ENCODE peak calls at places on chromosomes 6 and 20, in six cellular contexts. H is heart left ventricle, R is adrenal gland, Z is A549, G is breast epithelium, E is uterus. C is an unnamed sample. For H3K4me1, the result is how much of the 10 kb centered on the place peaks cover.

GRCh38 chr20:10929023-10929422 is 255.2 kb upstream of the JAG1 start:
- DNase-seq in H (no peak), R (no peak), Z (no peak), G (no peak), E (no peak), C (no peak)

GRCh38 chr6:21201673-21202430 is 391.7 kb upstream of the SOX4 start:
- DNase-seq in H (no peak), R (no peak), Z (no peak), G (no peak), E (no peak), C (no peak)

GRCh38 chr20:34824026-34824860 is 1.2 kb downstream of the NCOA6 start:
- DNase-seq in H (peak), R (peak), Z (peak), G (peak), E (peak), C (peak)

GRCh38 chr6:37783831-37784584 is 35.5 kb upstream of the ZFAND3 start:
- DNase-seq in H (no peak), R (no peak), Z (no peak), G (no peak), E (peak), C (peak)

GRCh38 chr6:100612101-100612500 is 147.4 kb upstream of the SIM1 start:
- DNase-seq in H (no peak), R (no peak), Z (no peak), G (no peak), E (no peak), C (no peak)

GRCh38 chr6:144286503-144287393 is 1.6 kb downstream of the UTRN start:
- DNase-seq in H (peak), R (peak), Z (peak), G (peak), E (peak), C (peak)

GRCh38 chr6:6362051-6362450 is 41.6 kb upstream of the F13A1 start:
- DNase-seq in H (no peak), R (no peak), Z (no peak), G (no peak), E (no peak), C (no peak)

GRCh38 chr6:136535880-136536620 is 14.2 kb downstream of the MAP7 start:
- DNase-seq in H (no peak), R (no peak), Z (no peak), G (no peak), E (no peak), C (no peak)

GRCh38 chr6:109740787-109741186 is 49.7 kb downstream of the FIG4 start:
- DNase-seq in H (no peak), R (no peak), Z (no peak), G (no peak), E (no peak), C (no peak)

GRCh38 chr6:14975124-14975815 is 270.6 kb upstream of the JARID2 start:
- DNase-seq in H (no peak), R (peak), Z (no peak), G (no peak), E (no peak), C (no peak)

GRCh38 chr6:14972379-14973067 is 273.3 kb upstream of the JARID2 start:
- DNase-seq in H (no peak), R (no peak), Z (no peak), G (no peak), E (no peak), C (no peak)

GRCh38 chr6:14981960-14982359 is 263.9 kb upstream of the JARID2 start:
- DNase-seq in H (no peak), R (peak), Z (no peak), G (no peak), E (no peak), C (no peak)

GRCh38 chr6:14974372-14974771 is 271.5 kb upstream of the JARID2 start:
- DNase-seq in H (no peak), R (no peak), Z (no peak), G (no peak), E (no peak), C (no peak)

DNA sequence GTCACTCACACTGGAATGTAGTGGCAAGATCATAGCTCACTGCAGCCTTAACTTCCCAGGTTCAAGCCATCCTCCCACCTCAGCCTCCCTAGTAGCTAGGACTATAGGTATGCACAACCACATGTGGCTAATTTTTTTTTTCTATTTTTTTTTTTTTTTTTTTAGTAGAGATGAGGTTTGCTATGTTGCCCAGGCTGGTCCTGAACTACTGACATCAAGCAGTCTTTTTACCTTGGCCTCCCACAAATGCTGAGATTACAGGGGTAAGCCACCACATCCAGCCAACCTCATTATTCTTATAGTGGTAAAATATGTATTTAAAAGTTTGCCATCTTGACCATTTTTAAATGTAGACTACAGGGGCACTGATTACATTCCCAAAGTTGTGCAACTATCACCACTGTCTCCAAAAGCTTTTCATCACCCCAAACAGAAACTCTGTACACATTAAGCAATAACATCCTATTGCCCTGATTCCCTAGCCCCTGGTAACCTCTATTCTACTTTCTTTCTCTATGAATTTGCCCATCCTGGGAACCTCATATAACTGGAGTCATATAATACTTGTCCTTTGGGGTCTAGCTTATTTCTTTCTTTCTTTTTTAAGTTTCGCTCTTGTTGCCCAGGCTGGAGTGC is 268.0 kb upstream of the JARID2 start:
- DNase-seq in H (no peak), R (no peak), Z (no peak), G (no peak), E (no peak), C (no peak)
- H3K4me1 ChIP-seq in H (under half), R (under half), Z (under half), G (under half), E (under half), C (under half)

GRCh38 chr6:29502597-29502996 is 14.8 kb upstream of the MAS1L start:
- DNase-seq in H (no peak), R (no peak), Z (no peak), G (no peak), E (no peak), C (no peak)

GRCh38 chr6:29507319-29507718 is 19.6 kb upstream of the MAS1L start:
- DNase-seq in H (no peak), R (no peak), Z (no peak), G (no peak), E (no peak), C (no peak)

GRCh38 chr6:29505808-29506207 is 18.1 kb upstream of the MAS1L start:
- DNase-seq in H (no peak), R (no peak), Z (no peak), G (no peak), E (no peak), C (no peak)

GRCh38 chr6:29506446-29507067 is 18.8 kb upstream of the MAS1L start:
- DNase-seq in H (no peak), R (no peak), Z (no peak), G (no peak), E (no peak), C (no peak)

DNA sequence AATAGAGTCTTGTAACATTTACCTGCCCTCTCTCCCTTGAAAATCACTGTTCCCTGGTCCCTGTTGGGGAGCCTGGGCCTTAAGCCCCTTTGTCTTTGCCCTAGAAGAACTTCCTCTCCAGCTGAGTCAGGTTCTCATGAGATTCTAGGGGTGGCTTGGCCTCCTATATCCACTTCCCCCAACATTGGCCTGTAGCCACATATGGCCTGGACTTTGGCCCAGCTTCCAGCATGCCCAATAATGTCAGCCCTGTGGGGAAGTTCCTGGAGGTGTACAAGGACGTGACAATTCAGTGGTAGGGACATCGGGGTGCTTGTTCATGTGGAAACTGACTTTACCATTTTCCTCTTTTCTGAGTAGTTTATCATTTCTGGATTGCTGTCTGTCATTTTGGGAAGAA is 17.2 kb upstream of the MAS1L start:
- DNase-seq in H (no peak), R (no peak), Z (no peak), G (no peak), E (no peak), C (peak)
- TF ChIP-seq POLR2A in H (no peak), R (no peak), Z (no peak), G (no peak), E (no peak), C (no peak)

DNA sequence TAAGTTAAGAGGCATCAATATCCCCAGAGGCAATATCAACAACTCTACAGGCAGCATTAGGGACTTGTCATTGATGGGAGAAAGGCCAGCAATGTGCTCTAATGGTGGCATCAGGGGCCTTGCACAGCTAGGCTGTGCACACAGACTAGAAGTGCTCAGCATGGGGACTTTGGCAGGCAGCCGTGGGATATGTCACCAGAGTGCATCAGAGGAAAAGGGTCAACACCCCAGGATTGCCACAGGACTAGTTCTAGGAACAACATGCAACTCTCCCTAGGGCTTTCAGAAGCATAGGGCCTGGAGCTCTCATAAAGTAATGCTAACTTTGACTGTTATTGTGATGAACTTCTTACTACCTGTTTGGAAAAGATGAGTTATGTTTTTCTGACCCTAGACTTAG is 32.2 kb upstream of the OSTM1 start:
- DNase-seq in H (no peak), R (no peak), Z (no peak), G (no peak), E (no peak), C (no peak)
- H3K4me1 ChIP-seq in H (under half), R (under half), Z (under half), G (under half), E (under half), C (under half)

GRCh38 chr6:114421219-114421618 is 78.4 kb upstream of the HS3ST5 start:
- DNase-seq in H (no peak), R (no peak), Z (no peak), G (no peak), E (no peak), C (no peak)
- TF ChIP-seq POLR2A in H (no peak), R (no peak), Z (no peak), G (no peak), E (no peak), C (no peak)